ENCODE peak calls at places on chromosomes 16 and 17, in nine cellular contexts. One of them, this sample, is unnamed.

GRCh38 chr17:8995711-8996110 is 25.6 kb upstream of the NTN1 start:
- DNase-seq in AG08395: no peak
- DNase-seq in AG08396: no peak
- DNase-seq in renal cortical epithelial cell: no peak
- DNase-seq in stimulated activated CD8-positive, alpha-beta memory T cell treated with anti-CD3 and anti-CD28 coated beads, Interleukin-7, amount 100 ng/mL, for 1 hour: no peak
- DNase-seq in fibroblast of pulmonary artery: no peak
- DNase-seq in heart left ventricle: no peak
- DNase-seq in caudate nucleus: no peak
- DNase-seq in progenitor cell of endocrine pancreas: no peak
- DNase-seq in this sample: no peak

GRCh38 chr16:1002399-1003161 is 21.0 kb downstream of the SOX8 start:
- DNase-seq in AG08395: peak; percentile 84
- DNase-seq in AG08396: peak; percentile 92
- DNase-seq in renal cortical epithelial cell: peak; percentile 88
- DNase-seq in stimulated activated CD8-positive, alpha-beta memory T cell treated with anti-CD3 and anti-CD28 coated beads, Interleukin-7, amount 100 ng/mL, for 1 hour: peak; percentile 46
- DNase-seq in fibroblast of pulmonary artery: peak; percentile 73
- DNase-seq in heart left ventricle: no peak
- DNase-seq in caudate nucleus: no peak
- DNase-seq in progenitor cell of endocrine pancreas: no peak
- DNase-seq in this sample: peak; percentile 44

GRCh38 chr16:2278272-2278608 is 10.3 kb upstream of the RNPS1 start:
- DNase-seq in AG08395: no peak
- DNase-seq in AG08396: no peak
- DNase-seq in renal cortical epithelial cell: no peak
- DNase-seq in stimulated activated CD8-positive, alpha-beta memory T cell treated with anti-CD3 and anti-CD28 coated beads, Interleukin-7, amount 100 ng/mL, for 1 hour: no peak
- DNase-seq in fibroblast of pulmonary artery: no peak
- DNase-seq in heart left ventricle: no peak
- DNase-seq in caudate nucleus: no peak
- DNase-seq in progenitor cell of endocrine pancreas: no peak
- DNase-seq in this sample: no peak

GRCh38 chr17:31074772-31075538 is 19.8 kb upstream of the NF1 start:
- DNase-seq in AG08395: peak; percentile 58
- DNase-seq in AG08396: peak; percentile 45
- DNase-seq in renal cortical epithelial cell: no peak
- DNase-seq in stimulated activated CD8-positive, alpha-beta memory T cell treated with anti-CD3 and anti-CD28 coated beads, Interleukin-7, amount 100 ng/mL, for 1 hour: no peak
- DNase-seq in fibroblast of pulmonary artery: no peak
- DNase-seq in heart left ventricle: no peak
- DNase-seq in caudate nucleus: no peak
- DNase-seq in progenitor cell of endocrine pancreas: no peak
- DNase-seq in this sample: no peak

GRCh38 chr16:66874079-66874775 is 6.1 kb upstream of the PDP2 start:
- DNase-seq in AG08395: peak; percentile 40
- DNase-seq in AG08396: no peak
- DNase-seq in renal cortical epithelial cell: peak; percentile 68
- DNase-seq in stimulated activated CD8-positive, alpha-beta memory T cell treated with anti-CD3 and anti-CD28 coated beads, Interleukin-7, amount 100 ng/mL, for 1 hour: no peak
- DNase-seq in fibroblast of pulmonary artery: peak; percentile 59
- DNase-seq in heart left ventricle: no peak
- DNase-seq in caudate nucleus: no peak
- DNase-seq in progenitor cell of endocrine pancreas: no peak
- DNase-seq in this sample: no peak

GRCh38 chr16:89171216-89172170 is at the start of gene CDH15:
- DNase-seq in AG08395: peak; percentile 96
- DNase-seq in AG08396: peak; percentile 98
- DNase-seq in renal cortical epithelial cell: peak; percentile 74
- DNase-seq in stimulated activated CD8-positive, alpha-beta memory T cell treated with anti-CD3 and anti-CD28 coated beads, Interleukin-7, amount 100 ng/mL, for 1 hour: peak; percentile 85
- DNase-seq in fibroblast of pulmonary artery: peak; percentile 75
- DNase-seq in heart left ventricle: peak; percentile 92
- DNase-seq in caudate nucleus: peak; percentile 87
- DNase-seq in progenitor cell of endocrine pancreas: peak; percentile 88
- DNase-seq in this sample: peak; percentile 70

GRCh38 chr17:36792849-36793248 is 144.4 kb upstream of the LHX1 start:
- DNase-seq in AG08395: no peak
- DNase-seq in AG08396: no peak
- DNase-seq in renal cortical epithelial cell: no peak
- DNase-seq in stimulated activated CD8-positive, alpha-beta memory T cell treated with anti-CD3 and anti-CD28 coated beads, Interleukin-7, amount 100 ng/mL, for 1 hour: no peak
- DNase-seq in fibroblast of pulmonary artery: no peak
- DNase-seq in heart left ventricle: no peak
- DNase-seq in caudate nucleus: no peak
- DNase-seq in progenitor cell of endocrine pancreas: no peak
- DNase-seq in this sample: no peak

GRCh38 chr17:71649986-71650385 is 470.8 kb upstream of the SOX9 start:
- DNase-seq in AG08395: no peak
- DNase-seq in AG08396: peak; percentile 45
- DNase-seq in renal cortical epithelial cell: peak; percentile 14
- DNase-seq in stimulated activated CD8-positive, alpha-beta memory T cell treated with anti-CD3 and anti-CD28 coated beads, Interleukin-7, amount 100 ng/mL, for 1 hour: no peak
- DNase-seq in fibroblast of pulmonary artery: peak; percentile 8
- DNase-seq in heart left ventricle: no peak
- DNase-seq in caudate nucleus: no peak
- DNase-seq in progenitor cell of endocrine pancreas: no peak
- DNase-seq in this sample: no peak

GRCh38 chr17:43416998-43417891 is 18.5 kb downstream of the ARL4D start:
- DNase-seq in AG08395: peak; percentile 79
- DNase-seq in AG08396: peak; percentile 60
- DNase-seq in renal cortical epithelial cell: no peak
- DNase-seq in stimulated activated CD8-positive, alpha-beta memory T cell treated with anti-CD3 and anti-CD28 coated beads, Interleukin-7, amount 100 ng/mL, for 1 hour: no peak
- DNase-seq in fibroblast of pulmonary artery: peak; percentile 70
- DNase-seq in heart left ventricle: peak; percentile 79
- DNase-seq in caudate nucleus: peak; percentile 86
- DNase-seq in progenitor cell of endocrine pancreas: no peak
- DNase-seq in this sample: no peak

GRCh38 chr16:72946474-72947194 is 101.3 kb downstream of the ZFHX3 start:
- DNase-seq in AG08395: no peak
- DNase-seq in AG08396: no peak
- DNase-seq in renal cortical epithelial cell: no peak
- DNase-seq in stimulated activated CD8-positive, alpha-beta memory T cell treated with anti-CD3 and anti-CD28 coated beads, Interleukin-7, amount 100 ng/mL, for 1 hour: no peak
- DNase-seq in fibroblast of pulmonary artery: peak; percentile 67
- DNase-seq in heart left ventricle: peak; percentile 85
- DNase-seq in caudate nucleus: no peak
- DNase-seq in progenitor cell of endocrine pancreas: no peak
- DNase-seq in this sample: no peak